ENCODE peak calls at places on chromosomes 13 and 19, in six cellular contexts. J is AG04450, T is adrenal gland, W is body of pancreas, R is dermis microvascular lymphatic vessel endothelial cell, Z is stromal cell of bone marrow. G is an unnamed sample.
A peak's percentile ranks its signal among the peaks of the same experiment; 100 is the strongest.

GRCh38 chr13:104773775-104774174 is 1707.6 kb upstream of the SLC10A2 start:
- DNase-seq in J (peak; percentile 21), T (no peak), W (no peak), R (peak; percentile 42), Z (peak; percentile 20), G (no peak)

GRCh38 chr13:101695870-101696516 is 243.5 kb downstream of the ITGBL1 start:
- DNase-seq in J (no peak), T (no peak), W (no peak), R (no peak), Z (peak; percentile 29), G (no peak)

GRCh38 chr19:19538077-19538764 is at the start of gene CILP2:
- DNase-seq in J (no peak), T (no peak), W (peak; percentile 31), R (no peak), Z (no peak), G (no peak)

GRCh38 chr19:10830941-10831779 is 4.9 kb downstream of the TMED1 start:
- DNase-seq in J (no peak), T (no peak), W (no peak), R (no peak), Z (no peak), G (no peak)

GRCh38 chr13:72696590-72696989 is 30.8 kb downstream of the MZT1 start:
- DNase-seq in J (no peak), T (no peak), W (no peak), R (peak; percentile 35), Z (peak; percentile 4), G (no peak)

GRCh38 chr19:41552558-41552957 is 23.4 kb upstream of the CEACAM21 start:
- DNase-seq in J (no peak), T (no peak), W (no peak), R (no peak), Z (no peak), G (no peak)

GRCh38 chr19:42121666-42122069 is 10.6 kb downstream of the POU2F2 start:
- DNase-seq in J (peak; percentile 49), T (peak; percentile 44), W (no peak), R (no peak), Z (no peak), G (no peak)

GRCh38 chr19:2800506-2800905 is 15.2 kb downstream of the THOP1 start:
- DNase-seq in J (no peak), T (no peak), W (no peak), R (no peak), Z (no peak), G (no peak)

GRCh38 chr19:57027360-57027759 is 92.4 kb upstream of the USP29 start:
- DNase-seq in J (no peak), T (no peak), W (no peak), R (no peak), Z (no peak), G (no peak)

GRCh38 chr19:56637976-56638555 is 4.9 kb upstream of the SMIM17 start:
- DNase-seq in J (peak; percentile 21), T (peak; percentile 85), W (peak; percentile 56), R (peak; percentile 47), Z (peak; percentile 33), G (peak; percentile 1)

GRCh38 chr13:35140321-35140720 is 198.3 kb downstream of the NBEA start:
- DNase-seq in J (no peak), T (no peak), W (no peak), R (no peak), Z (no peak), G (no peak)

GRCh38 chr13:33676700-33677048 is 141.3 kb upstream of the RFC3 start:
- DNase-seq in J (peak; percentile 1), T (peak; percentile 71), W (peak; percentile 66), R (peak; percentile 67), Z (peak; percentile 28), G (peak; percentile 10)

GRCh38 chr13:79281335-79281734 is 124.7 kb downstream of the RBM26 start:
- DNase-seq in J (no peak), T (no peak), W (no peak), R (no peak), Z (no peak), G (no peak)

GRCh38 chr19:19137556-19138109 is 645 bp downstream of the TMEM161A start:
- DNase-seq in J (no peak), T (no peak), W (peak; percentile 29), R (no peak), Z (no peak), G (no peak)

GRCh38 chr13:49367640-49368431 is 76.0 kb downstream of the CAB39L start:
- DNase-seq in J (no peak), T (no peak), W (no peak), R (no peak), Z (no peak), G (no peak)

GRCh38 chr19:4172861-4173473 is 9.4 kb downstream of the SIRT6 start:
- DNase-seq in J (no peak), T (peak; percentile 76), W (peak; percentile 65), R (no peak), Z (peak; percentile 8), G (no peak)

GRCh38 chr19:8511573-8512101 is 2.3 kb downstream of the ZNF414 start:
- DNase-seq in J (no peak), T (no peak), W (no peak), R (no peak), Z (no peak), G (no peak)

GRCh38 chr13:112203614-112204013 is 136.7 kb downstream of the SOX1 start:
- DNase-seq in J (no peak), T (no peak), W (no peak), R (no peak), Z (no peak), G (no peak)

GRCh38 chr19:4191044-4191443 is 8.6 kb downstream of the ANKRD24 start:
- DNase-seq in J (no peak), T (no peak), W (no peak), R (no peak), Z (no peak), G (no peak)

GRCh38 chr13:29922281-29922821 is 71.9 kb upstream of the UBL3 start:
- DNase-seq in J (no peak), T (no peak), W (no peak), R (no peak), Z (peak; percentile 39), G (no peak)

GRCh38 chr13:75357576-75358295 is 124.2 kb downstream of the TBC1D4 start:
- DNase-seq in J (no peak), T (peak; percentile 52), W (no peak), R (peak; percentile 70), Z (peak; percentile 33), G (no peak)

GRCh38 chr13:99536023-99536422 is 34.8 kb downstream of the TM9SF2 start:
- DNase-seq in J (no peak), T (no peak), W (no peak), R (no peak), Z (no peak), G (no peak)

GRCh38 chr19:5947435-5947834 is 30.5 kb downstream of the RANBP3 start:
- DNase-seq in J (no peak), T (peak; percentile 83), W (no peak), R (no peak), Z (peak; percentile 65), G (no peak)

GRCh38 chr19:5138606-5139594 is 170.0 kb downstream of the KDM4B start:
- DNase-seq in J (no peak), T (no peak), W (no peak), R (no peak), Z (peak; percentile 55), G (peak; percentile 38)

GRCh38 chr19:39671739-39672363 is 16.1 kb downstream of the LGALS16 start:
- DNase-seq in J (no peak), T (peak; percentile 22), W (peak; percentile 31), R (peak; percentile 47), Z (peak; percentile 18), G (peak; percentile 2)

GRCh38 chr19:43482193-43482592 is 16.8 kb upstream of the LYPD3 start:
- DNase-seq in J (no peak), T (no peak), W (no peak), R (no peak), Z (no peak), G (no peak)

GRCh38 chr13:37657134-37657533 is 58.6 kb upstream of the POSTN start:
- DNase-seq in J (no peak), T (no peak), W (no peak), R (no peak), Z (peak; percentile 31), G (no peak)

GRCh38 chr13:28527629-28528028 is 32.7 kb upstream of the FLT1 start:
- DNase-seq in J (no peak), T (peak; percentile 24), W (no peak), R (no peak), Z (no peak), G (no peak)

G was measured in AG09309.